ENCODE peak calls at places on chromosome 1, in eight cellular contexts. C is NCI-H2081; I is stimulated activated CD4-positive, alpha-beta T cell treated with anti-CD3 and anti-CD28 coated beads, Interleukin-15, amount 100 ng/mL, for 48 hours; M is AG08396; X is Caco-2; J is fibroblast of pulmonary artery; N is brain microvascular endothelial cell; S is M059J. T is an unnamed sample.

GRCh38 chr1:111204211-111204883 is 3.9 kb upstream of the DENND2D start:
- DNase-seq in C (no peak), I (peak; percentile 39), M (peak; percentile 47), X (peak; percentile 69), J (no peak), N (no peak), S (peak; percentile 15), T (no peak)

GRCh38 chr1:59379028-59379728 is 82.3 kb downstream of the FGGY start:
- DNase-seq in C (no peak), I (no peak), M (no peak), X (no peak), J (peak; percentile 48), N (peak; percentile 37), S (no peak), T (no peak)

GRCh38 chr1:204853446-204853845 is 17.2 kb upstream of the NFASC start:
- DNase-seq in C (no peak), I (no peak), M (no peak), X (no peak), J (no peak), N (no peak), S (no peak), T (no peak)

GRCh38 chr1:4108341-4108740 is 208.3 kb upstream of the C1orf174 start:
- DNase-seq in C (no peak), I (no peak), M (no peak), X (peak; percentile 5), J (no peak), N (no peak), S (peak; percentile 38), T (no peak)

GRCh38 chr1:6121651-6122370 is 58.3 kb downstream of the CHD5 start:
- DNase-seq in C (no peak), I (no peak), M (no peak), X (no peak), J (no peak), N (no peak), S (no peak), T (no peak)

GRCh38 chr1:25107643-25108010 is 124.7 kb downstream of the SYF2 start:
- DNase-seq in C (no peak), I (no peak), M (peak; percentile 38), X (no peak), J (no peak), N (peak; percentile 85), S (peak; percentile 59), T (no peak)

GRCh38 chr1:166418344-166418895 is 251.6 kb upstream of the FAM78B start:
- DNase-seq in C (no peak), I (no peak), M (no peak), X (no peak), J (no peak), N (no peak), S (no peak), T (no peak)

GRCh38 chr1:55937840-55938375 is 641.5 kb downstream of the PLPP3 start:
- DNase-seq in C (no peak), I (no peak), M (no peak), X (no peak), J (no peak), N (no peak), S (no peak), T (no peak)

GRCh38 chr1:214678386-214678785 is 75.4 kb downstream of the CENPF start:
- DNase-seq in C (no peak), I (no peak), M (peak; percentile 30), X (peak; percentile 75), J (no peak), N (peak; percentile 37), S (peak; percentile 25), T (no peak)

GRCh38 chr1:63630238-63630637 is 37.0 kb downstream of the PGM1 start:
- DNase-seq in C (no peak), I (no peak), M (no peak), X (no peak), J (no peak), N (no peak), S (no peak), T (no peak)

GRCh38 chr1:25893072-25893604 is 13.1 kb downstream of the STMN1 start:
- DNase-seq in C (no peak), I (no peak), M (no peak), X (no peak), J (no peak), N (peak; percentile 5), S (peak; percentile 42), T (no peak)

GRCh38 chr1:28927442-28928305 is 13.3 kb downstream of the EPB41 start:
- DNase-seq in C (no peak), I (no peak), M (no peak), X (no peak), J (peak; percentile 44), N (no peak), S (no peak), T (no peak)

GRCh38 chr1:225835752-225836151 is 25.8 kb downstream of the EPHX1 start:
- DNase-seq in C (no peak), I (no peak), M (peak; percentile 29), X (no peak), J (peak; percentile 82), N (no peak), S (no peak), T (no peak)

GRCh38 chr1:162704673-162705424 is 72.6 kb downstream of the DDR2 start:
- DNase-seq in C (no peak), I (no peak), M (no peak), X (no peak), J (no peak), N (no peak), S (no peak), T (no peak)

GRCh38 chr1:116738673-116739370 is 15.4 kb upstream of the CD2 start:
- DNase-seq in C (no peak), I (no peak), M (no peak), X (no peak), J (no peak), N (no peak), S (no peak), T (no peak)

GRCh38 chr1:25486602-25487001 is 55.9 kb downstream of the MACO1 start:
- DNase-seq in C (no peak), I (no peak), M (peak; percentile 32), X (no peak), J (no peak), N (no peak), S (peak; percentile 32), T (no peak)

GRCh38 chr1:177355575-177355974 is 184.8 kb downstream of the BRINP2 start:
- DNase-seq in C (no peak), I (no peak), M (peak; percentile 15), X (peak; percentile 38), J (peak; percentile 48), N (peak; percentile 10), S (peak; percentile 4), T (no peak)

GRCh38 chr1:234512376-234512965 is 33.5 kb upstream of the TARBP1 start:
- DNase-seq in C (no peak), I (no peak), M (no peak), X (no peak), J (no peak), N (no peak), S (no peak), T (no peak)

GRCh38 chr1:205506409-205507196 is 2.1 kb downstream of the CDK18 start:
- DNase-seq in C (no peak), I (no peak), M (no peak), X (no peak), J (no peak), N (no peak), S (no peak), T (no peak)

GRCh38 chr1:21854090-21854750 is 42.2 kb downstream of the LDLRAD2 start:
- DNase-seq in C (no peak), I (no peak), M (no peak), X (no peak), J (no peak), N (no peak), S (no peak), T (no peak)

GRCh38 chr1:23555225-23555801 is 4.0 kb downstream of the ID3 start:
- DNase-seq in C (peak; percentile 38), I (no peak), M (no peak), X (no peak), J (peak; percentile 76), N (peak; percentile 77), S (no peak), T (no peak)

GRCh38 chr1:192485692-192486436 is 89.7 kb upstream of the RGS1 start:
- DNase-seq in C (no peak), I (no peak), M (peak; percentile 57), X (no peak), J (peak; percentile 98), N (peak; percentile 92), S (peak; percentile 99), T (no peak)

GRCh38 chr1:183368213-183369108 is 49.7 kb downstream of the NMNAT2 start:
- DNase-seq in C (no peak), I (no peak), M (no peak), X (peak; percentile 10), J (no peak), N (no peak), S (no peak), T (no peak)

GRCh38 chr1:78553859-78554258 is 63.1 kb downstream of the PTGFR start:
- DNase-seq in C (no peak), I (no peak), M (peak; percentile 8), X (no peak), J (peak; percentile 11), N (no peak), S (no peak), T (no peak)

GRCh38 chr1:94698759-94699502 is 121.2 kb upstream of the SLC44A3 start:
- DNase-seq in C (no peak), I (no peak), M (peak; percentile 56), X (no peak), J (peak; percentile 35), N (no peak), S (peak; percentile 92), T (no peak)

GRCh38 chr1:192939440-192939839 is 119.7 kb downstream of the UCHL5 start:
- DNase-seq in C (peak; percentile 28), I (no peak), M (no peak), X (peak; percentile 9), J (no peak), N (no peak), S (no peak), T (no peak)

GRCh38 chr1:209364716-209365115 is 218.8 kb upstream of the CAMK1G start:
- DNase-seq in C (no peak), I (no peak), M (no peak), X (no peak), J (no peak), N (no peak), S (peak; percentile 87), T (no peak)

GRCh38 chr1:27525296-27526271 is 35.6 kb upstream of the WASF2 start:
- DNase-seq in C (peak; percentile 64), I (no peak), M (peak; percentile 80), X (peak; percentile 64), J (peak; percentile 64), N (no peak), S (no peak), T (no peak)

GRCh38 chr1:10793129-10793651 is 3.3 kb downstream of the CASZ1 start:
- DNase-seq in C (no peak), I (no peak), M (no peak), X (no peak), J (peak; percentile 11), N (no peak), S (no peak), T (no peak)

GRCh38 chr1:18929686-18930085 is 26.8 kb downstream of the IFFO2 start:
- DNase-seq in C (no peak), I (no peak), M (peak; percentile 54), X (no peak), J (peak; percentile 72), N (peak; percentile 63), S (peak; percentile 81), T (no peak)

GRCh38 chr1:198212675-198213074 is 55.9 kb downstream of the NEK7 start:
- DNase-seq in C (no peak), I (no peak), M (peak; percentile 56), X (no peak), J (peak; percentile 94), N (peak; percentile 90), S (peak; percentile 81), T (no peak)

GRCh38 chr1:12153181-12153785 is 13.5 kb upstream of the TNFRSF1B start:
- DNase-seq in C (no peak), I (no peak), M (peak; percentile 85), X (no peak), J (peak; percentile 64), N (peak; percentile 72), S (peak; percentile 89), T (no peak)

GRCh38 chr1:25037174-25038074 is 107.3 kb upstream of the RUNX3 start:
- DNase-seq in C (peak; percentile 38), I (no peak), M (peak; percentile 68), X (peak; percentile 40), J (no peak), N (peak; percentile 29), S (peak; percentile 34), T (no peak)